ENCODE peak calls at places on chromosomes 1 and 21, in four cellular contexts. One of them, this sample, is unnamed.
A peak's percentile ranks its signal among the peaks of the same experiment; 100 is the strongest.

GRCh38 chr1:227885135-227885647 is 62.5 kb downstream of the WNT9A start:
- DNase-seq in H1: peak; percentile 46
- DNase-seq in IMR-90: no peak
- DNase-seq in mesendoderm: no peak
- DNase-seq in this sample: no peak

GRCh38 chr1:200641175-200641489 is 20.6 kb upstream of the KIF14 start:
- DNase-seq in mesendoderm: no peak
- DNase-seq in H1: no peak
- DNase-seq in IMR-90: peak; percentile 11
- DNase-seq in this sample: no peak

GRCh38 chr1:219798283-219799030 is 129.9 kb downstream of the SLC30A10 start:
- DNase-seq in H1: no peak
- DNase-seq in mesendoderm: no peak
- DNase-seq in IMR-90: peak; percentile 82
- DNase-seq in this sample: no peak

GRCh38 chr21:28521932-28522826 is 470.5 kb downstream of the LTN1 start:
- DNase-seq in IMR-90: peak; percentile 79
- DNase-seq in mesendoderm: peak; percentile 66
- DNase-seq in H1: no peak
- DNase-seq in this sample: peak; percentile 30

GRCh38 chr1:221435510-221435909 is 306.4 kb downstream of the DUSP10 start:
- DNase-seq in H1: no peak
- DNase-seq in IMR-90: peak; percentile 83
- DNase-seq in mesendoderm: peak; percentile 76
- DNase-seq in this sample: no peak

GRCh38 chr1:226708967-226709396 is 30.1 kb downstream of the ITPKB start:
- DNase-seq in H1: no peak
- DNase-seq in mesendoderm: no peak
- DNase-seq in IMR-90: peak; percentile 39
- DNase-seq in this sample: no peak

GRCh38 chr21:25563399-25564116 is 43.7 kb downstream of the MRPL39 start:
- DNase-seq in H1: no peak
- DNase-seq in mesendoderm: no peak
- DNase-seq in IMR-90: no peak
- DNase-seq in this sample: no peak

GRCh38 chr1:112172294-112172882 is 182.9 kb upstream of the KCND3 start:
- DNase-seq in H1: peak; percentile 68
- DNase-seq in mesendoderm: peak; percentile 71
- DNase-seq in IMR-90: peak; percentile 34
- DNase-seq in this sample: peak; percentile 51

GRCh38 chr1:26055041-26055440 is 9.1 kb upstream of the SLC30A2 start:
- DNase-seq in IMR-90: no peak
- DNase-seq in H1: no peak
- DNase-seq in mesendoderm: no peak
- DNase-seq in this sample: no peak

GRCh38 chr21:43609501-43610340 is 49.6 kb downstream of the HSF2BP start:
- DNase-seq in mesendoderm: no peak
- DNase-seq in H1: no peak
- DNase-seq in IMR-90: peak; percentile 88
- DNase-seq in this sample: no peak

GRCh38 chr1:166174108-166174507 is 7.3 kb upstream of the FAM78B start:
- DNase-seq in IMR-90: no peak
- DNase-seq in H1: no peak
- DNase-seq in mesendoderm: no peak
- DNase-seq in this sample: no peak

GRCh38 chr1:27726173-27726793 is 522 bp downstream of the FAM76A start:
- DNase-seq in mesendoderm: peak; percentile 72
- DNase-seq in IMR-90: peak; percentile 20
- DNase-seq in H1: no peak
- DNase-seq in this sample: peak; percentile 72

GRCh38 chr1:30808067-30808662 is 50.6 kb upstream of the LAPTM5 start:
- DNase-seq in IMR-90: no peak
- DNase-seq in mesendoderm: no peak
- DNase-seq in H1: no peak
- DNase-seq in this sample: no peak

GRCh38 chr1:224623310-224623714 is 7.2 kb downstream of the CNIH3 start:
- DNase-seq in mesendoderm: no peak
- DNase-seq in IMR-90: peak; percentile 85
- DNase-seq in H1: no peak
- DNase-seq in this sample: no peak

GRCh38 chr1:84298688-84299535 is 2.6 kb upstream of the SAMD13 start:
- DNase-seq in H1: peak; percentile 74
- DNase-seq in mesendoderm: peak; percentile 60
- DNase-seq in IMR-90: no peak
- DNase-seq in this sample: peak; percentile 63

GRCh38 chr1:215064327-215064726 is 18.2 kb upstream of the KCNK2 start:
- DNase-seq in IMR-90: no peak
- DNase-seq in mesendoderm: no peak
- DNase-seq in H1: no peak
- DNase-seq in this sample: no peak

GRCh38 chr1:51301152-51301843 is 29.1 kb downstream of the TTC39A start:
- DNase-seq in mesendoderm: no peak
- DNase-seq in IMR-90: no peak
- DNase-seq in H1: no peak
- DNase-seq in this sample: no peak

GRCh38 chr21:45767071-45768006 is 123.8 kb downstream of the PCBP3 start:
- DNase-seq in IMR-90: peak; percentile 51
- DNase-seq in mesendoderm: no peak
- DNase-seq in H1: no peak
- DNase-seq in this sample: no peak

GRCh38 chr1:13825033-13825432 is 125.0 kb downstream of the PRDM2 start:
- DNase-seq in mesendoderm: no peak
- DNase-seq in IMR-90: peak; percentile 10
- DNase-seq in H1: no peak
- DNase-seq in this sample: peak; percentile 12

GRCh38 chr1:174266476-174266875 is 107.2 kb downstream of the RABGAP1L start:
- DNase-seq in H1: no peak
- DNase-seq in IMR-90: peak; percentile 14
- DNase-seq in mesendoderm: no peak
- DNase-seq in this sample: no peak

GRCh38 chr21:29305068-29305467 is 6.3 kb downstream of the BACH1 start:
- DNase-seq in IMR-90: no peak
- DNase-seq in mesendoderm: no peak
- DNase-seq in H1: no peak
- DNase-seq in this sample: no peak

GRCh38 chr1:214349781-214350180 is 68.8 kb downstream of the SMYD2 start:
- DNase-seq in mesendoderm: peak; percentile 88
- DNase-seq in IMR-90: no peak
- DNase-seq in H1: no peak
- DNase-seq in this sample: no peak

DNA sequence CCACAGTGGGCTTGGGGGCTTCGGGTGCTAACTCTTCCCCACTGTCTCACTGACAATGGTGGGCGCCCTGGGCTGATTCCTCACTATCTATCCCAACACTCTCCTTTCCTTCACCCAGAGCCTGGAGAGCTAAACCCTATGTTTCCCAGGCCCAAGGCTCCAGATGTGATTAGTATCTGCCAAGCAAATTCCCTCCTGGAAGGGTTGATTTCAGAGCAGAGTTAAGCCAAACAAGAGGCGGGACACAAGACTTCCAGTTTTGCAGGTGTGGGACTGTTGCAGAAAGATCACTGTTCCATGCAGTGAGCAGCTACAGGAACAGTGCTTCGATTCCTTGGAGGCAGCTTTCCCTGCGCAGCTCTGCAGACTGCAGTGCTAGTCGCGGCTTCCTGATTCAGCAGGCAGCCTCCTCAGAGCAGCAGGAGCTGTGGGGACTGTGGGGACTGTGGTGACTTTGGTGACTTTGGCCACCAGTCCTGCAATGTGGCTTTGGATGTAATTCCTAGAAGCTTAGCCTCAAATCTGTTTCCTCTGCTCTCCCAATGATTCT is 168.4 kb downstream of the RHOU start:
- DNase-seq in H1: peak; percentile 37
- DNase-seq in IMR-90: no peak
- DNase-seq in mesendoderm: no peak
- DNase-seq in this sample: no peak
- H2BK15ac ChIP-seq in H1: no peak overlapping the region
- H2BK15ac ChIP-seq in IMR-90: peak overlapping the region; percentile 22
- H2BK15ac ChIP-seq in mesendoderm: no peak overlapping the region
- H2BK15ac ChIP-seq in this sample: no peak overlapping the region

DNA sequence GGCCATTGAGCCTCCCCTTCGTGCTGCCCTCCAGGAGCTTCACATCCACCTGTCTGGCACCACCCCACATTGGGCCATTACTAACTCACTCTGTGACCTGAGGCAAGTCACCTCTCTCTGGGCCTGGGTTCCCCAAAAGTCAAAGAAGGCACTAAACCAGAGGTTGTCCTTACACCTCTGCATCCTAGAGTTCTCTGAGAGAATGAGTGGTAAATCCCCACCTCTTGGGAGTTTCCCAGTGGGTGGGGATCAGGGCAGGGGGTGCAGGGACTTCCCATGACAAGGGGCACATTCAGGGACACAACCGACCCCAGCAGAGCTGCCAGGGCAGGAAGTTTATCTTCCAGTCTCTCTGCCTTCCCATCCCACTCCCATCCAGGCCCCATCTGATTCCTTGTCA is 99.7 kb downstream of the EPHB2 start:
- DNase-seq in H1: no peak
- DNase-seq in mesendoderm: no peak
- DNase-seq in IMR-90: no peak
- DNase-seq in this sample: no peak
- H2BK120ac ChIP-seq in H1: no peak overlapping the region
- H2BK120ac ChIP-seq in mesendoderm: no peak overlapping the region
- H2BK120ac ChIP-seq in IMR-90: no peak overlapping the region
- H2BK120ac ChIP-seq in this sample: no peak overlapping the region

GRCh38 chr1:3294450-3294849 is 160.0 kb upstream of the ARHGEF16 start:
- DNase-seq in IMR-90: no peak
- DNase-seq in mesendoderm: no peak
- DNase-seq in H1: no peak
- DNase-seq in this sample: no peak
- H4K5ac ChIP-seq in IMR-90: no peak overlapping the region
- H4K5ac ChIP-seq in mesendoderm: no peak overlapping the region
- H4K5ac ChIP-seq in H1: no peak overlapping the region
- H4K5ac ChIP-seq in this sample: no peak overlapping the region

GRCh38 chr1:10762153-10762523 is 34.3 kb downstream of the CASZ1 start:
- DNase-seq in IMR-90: no peak
- DNase-seq in H1: no peak
- DNase-seq in mesendoderm: no peak
- DNase-seq in this sample: no peak
- H2BK15ac ChIP-seq in IMR-90: no peak overlapping the region
- H2BK15ac ChIP-seq in H1: no peak overlapping the region
- H2BK15ac ChIP-seq in mesendoderm: no peak overlapping the region
- H2BK15ac ChIP-seq in this sample: no peak overlapping the region

GRCh38 chr21:33584455-33584854 is 4.0 kb downstream of the DONSON start:
- DNase-seq in H1: no peak
- DNase-seq in IMR-90: no peak
- DNase-seq in mesendoderm: no peak
- DNase-seq in this sample: no peak

GRCh38 chr21:33586927-33587326 is 1.6 kb downstream of the DONSON start:
- DNase-seq in IMR-90: no peak
- DNase-seq in mesendoderm: no peak
- DNase-seq in H1: no peak
- DNase-seq in this sample: no peak

GRCh38 chr21:33587792-33588484 is 546 bp downstream of the DONSON start:
- DNase-seq in mesendoderm: peak; percentile 51
- DNase-seq in H1: no peak
- DNase-seq in IMR-90: peak; percentile 20
- DNase-seq in this sample: peak; percentile 44

GRCh38 chr21:33588485-33589335 is at the start of gene DONSON:
- DNase-seq in IMR-90: peak; percentile 73
- DNase-seq in mesendoderm: peak; percentile 88
- DNase-seq in H1: peak; percentile 98
- DNase-seq in this sample: peak; percentile 92
- H2BK120ac ChIP-seq in IMR-90: peak within 1 kb of the TSS; percentile 49
- H2BK120ac ChIP-seq in mesendoderm: no peak within 1 kb of the TSS
- H2BK120ac ChIP-seq in H1: no peak within 1 kb of the TSS
- H2BK120ac ChIP-seq in this sample: no peak within 1 kb of the TSS

GRCh38 chr1:205109711-205110110 is 12.1 kb downstream of the RBBP5 start:
- DNase-seq in IMR-90: no peak
- DNase-seq in H1: no peak
- DNase-seq in mesendoderm: no peak
- DNase-seq in this sample: no peak

GRCh38 chr1:205111354-205111753 is 10.4 kb downstream of the RBBP5 start:
- DNase-seq in mesendoderm: no peak
- DNase-seq in IMR-90: no peak
- DNase-seq in H1: no peak
- DNase-seq in this sample: no peak

GRCh38 chr1:205107327-205107726 is 14.5 kb downstream of the RBBP5 start:
- DNase-seq in IMR-90: no peak
- DNase-seq in H1: no peak
- DNase-seq in mesendoderm: no peak
- DNase-seq in this sample: no peak

GRCh38 chr1:205108464-205108863 is 13.3 kb downstream of the RBBP5 start:
- DNase-seq in mesendoderm: no peak
- DNase-seq in IMR-90: no peak
- DNase-seq in H1: no peak
- DNase-seq in this sample: no peak

GRCh38 chr1:205109269-205109668 is 12.5 kb downstream of the RBBP5 start:
- DNase-seq in mesendoderm: no peak
- DNase-seq in H1: no peak
- DNase-seq in IMR-90: no peak
- DNase-seq in this sample: no peak
- H4K5ac ChIP-seq in mesendoderm: no peak overlapping the region
- H4K5ac ChIP-seq in H1: no peak overlapping the region
- H4K5ac ChIP-seq in IMR-90: no peak overlapping the region
- H4K5ac ChIP-seq in this sample: no peak overlapping the region

GRCh38 chr1:3308053-3308452 is 146.4 kb upstream of the ARHGEF16 start:
- DNase-seq in H1: no peak
- DNase-seq in mesendoderm: no peak
- DNase-seq in IMR-90: no peak
- DNase-seq in this sample: no peak
- H2BK15ac ChIP-seq in H1: no peak overlapping the region
- H2BK15ac ChIP-seq in mesendoderm: no peak overlapping the region
- H2BK15ac ChIP-seq in IMR-90: no peak overlapping the region
- H2BK15ac ChIP-seq in this sample: no peak overlapping the region

GRCh38 chr1:36068866-36069265 is 15.0 kb upstream of the TEKT2 start:
- DNase-seq in mesendoderm: peak; percentile 87
- DNase-seq in H1: no peak
- DNase-seq in IMR-90: no peak
- DNase-seq in this sample: no peak
- H2BK120ac ChIP-seq in mesendoderm: no peak overlapping the region
- H2BK120ac ChIP-seq in H1: no peak overlapping the region
- H2BK120ac ChIP-seq in IMR-90: no peak overlapping the region
- H2BK120ac ChIP-seq in this sample: no peak overlapping the region

GRCh38 chr1:117770981-117771531 is 158.4 kb downstream of the GDAP2 start:
- DNase-seq in mesendoderm: no peak
- DNase-seq in H1: no peak
- DNase-seq in IMR-90: no peak
- DNase-seq in this sample: no peak
- H4K5ac ChIP-seq in mesendoderm: no peak overlapping the region
- H4K5ac ChIP-seq in H1: no peak overlapping the region
- H4K5ac ChIP-seq in IMR-90: no peak overlapping the region
- H4K5ac ChIP-seq in this sample: no peak overlapping the region

DNA sequence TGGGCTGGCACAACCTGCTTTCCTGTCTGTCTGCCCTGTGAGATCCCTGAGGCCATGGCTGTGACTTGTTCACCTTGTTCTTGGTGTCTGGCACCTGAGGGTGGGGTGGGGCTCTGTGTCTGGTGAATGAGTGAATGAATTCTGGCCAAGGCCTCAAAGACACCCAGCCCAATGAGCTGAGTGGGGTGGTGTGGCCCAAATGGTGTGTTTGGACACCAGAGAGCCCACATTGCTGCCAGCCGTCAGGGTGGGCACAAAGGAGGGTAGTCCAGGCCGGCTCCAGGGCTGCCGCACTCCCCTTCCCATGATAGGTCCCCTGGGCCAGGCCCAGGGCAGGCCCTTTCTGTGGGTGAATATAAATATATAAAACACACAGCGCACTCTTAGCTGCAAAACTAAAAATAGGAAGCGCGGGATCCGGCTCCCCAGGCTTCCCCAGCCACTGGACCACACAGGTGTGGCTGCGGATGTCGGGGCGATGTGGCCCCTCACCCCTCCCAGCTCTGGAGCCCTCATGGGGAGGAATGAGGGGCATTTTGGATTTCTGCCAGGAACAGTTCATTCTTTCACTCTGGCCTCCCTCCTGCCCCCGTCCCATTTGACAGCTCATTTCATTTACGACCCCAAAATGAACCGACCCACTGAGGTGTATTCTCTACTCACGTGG is 33.3 kb downstream of the RUNX3 start:
- DNase-seq in H1: peak; percentile 33
- DNase-seq in IMR-90: no peak
- DNase-seq in mesendoderm: no peak
- DNase-seq in this sample: no peak
- H2BK15ac ChIP-seq in H1: no peak overlapping the region
- H2BK15ac ChIP-seq in IMR-90: no peak overlapping the region
- H2BK15ac ChIP-seq in mesendoderm: no peak overlapping the region
- H2BK15ac ChIP-seq in this sample: no peak overlapping the region

This sample was measured in H9.